ENCODE peak calls at places on chromosomes 6 and 20, in eight cellular contexts. X is vagina, Y is endodermal cell, L is IMR-90, E is neural progenitor cell, N is K562, H is gastrocnemius medialis, A is tibial nerve. C is an unnamed sample.

GRCh38 chr6:134636221-134636830 is 313.6 kb downstream of the ALDH8A1 start:
- DNase-seq in X (no peak), H (no peak), N (no peak), A (no peak), E (no peak), L (peak), Y (no peak), C (no peak)

GRCh38 chr20:3240776-3241363 is 1.9 kb upstream of the SLC4A11 start:
- DNase-seq in E (no peak), L (no peak), N (no peak), Y (no peak), A (no peak), H (no peak), X (no peak), C (no peak)

GRCh38 chr6:137717074-137718073 is 149.7 kb upstream of the TNFAIP3 start:
- DNase-seq in X (no peak), H (no peak), A (no peak), Y (no peak), L (no peak), E (no peak), N (no peak), C (no peak)

GRCh38 chr6:26033942-26034354 is 53.3 kb upstream of the HFE start:
- DNase-seq in X (no peak), L (no peak), E (peak), A (no peak), H (no peak), Y (peak), N (peak), C (no peak)

GRCh38 chr6:118999494-118999893 is 64.5 kb upstream of the MCM9 start:
- DNase-seq in A (no peak), N (no peak), H (no peak), X (no peak), L (no peak), Y (no peak), E (no peak), C (no peak)

GRCh38 chr6:157017861-157018260 is 240.7 kb downstream of the ARID1B start:
- DNase-seq in E (no peak), Y (no peak), L (peak), N (no peak), A (no peak), X (no peak), H (no peak), C (peak)

GRCh38 chr6:2780109-2780730 is 15.0 kb downstream of the WRNIP1 start:
- DNase-seq in H (no peak), L (no peak), Y (no peak), E (no peak), A (no peak), N (no peak), X (no peak), C (no peak)

GRCh38 chr6:20906938-20907337 is 372.7 kb downstream of the CDKAL1 start:
- DNase-seq in X (no peak), A (no peak), Y (no peak), L (peak), H (no peak), N (no peak), E (no peak), C (peak)

GRCh38 chr6:42352856-42353564 is 98.7 kb downstream of the TRERF1 start:
- DNase-seq in L (peak), Y (no peak), A (no peak), N (no peak), X (no peak), E (no peak), H (no peak), C (peak)

GRCh38 chr6:162442675-162443074 is 284.9 kb downstream of the PRKN start:
- DNase-seq in A (no peak), L (no peak), X (no peak), E (peak), Y (peak), H (no peak), N (peak), C (peak)

GRCh38 chr20:38286586-38287502 is 17.1 kb upstream of the BPI start:
- DNase-seq in X (no peak), Y (no peak), E (no peak), N (no peak), L (no peak), H (no peak), A (peak), C (no peak)

GRCh38 chr6:42618105-42618504 is 54.3 kb downstream of the UBR2 start:
- DNase-seq in E (no peak), H (no peak), A (no peak), X (no peak), L (no peak), N (no peak), Y (no peak), C (no peak)

GRCh38 chr6:17393335-17394191 is at the start of gene CAP2:
- DNase-seq in X (no peak), L (peak), N (no peak), A (no peak), H (peak), Y (peak), E (peak), C (no peak)
- H3K4me3 ChIP-seq in X (peak), L (peak), N (no peak), A (peak), H (peak), Y (peak), E (peak), C (peak)

DNA sequence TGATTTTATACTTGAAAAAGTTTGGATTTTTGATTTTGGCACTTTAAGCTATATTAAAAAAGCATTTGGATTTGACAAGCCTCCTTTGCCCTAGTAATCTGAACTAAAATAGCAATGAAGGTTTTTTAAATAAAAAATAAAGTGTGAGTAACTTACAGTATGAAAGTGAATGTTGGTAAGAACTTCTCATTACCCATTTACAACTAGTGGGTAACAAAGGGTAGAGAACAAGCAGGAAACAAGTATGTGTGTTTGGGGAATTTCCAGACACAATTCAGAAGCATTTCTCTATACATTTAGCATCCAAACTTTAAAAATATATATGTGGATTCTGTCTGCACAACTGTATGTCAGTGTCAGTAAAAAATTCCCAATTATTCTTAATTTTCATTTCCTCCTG is 2.9 kb downstream of the TMEM30A start:
- DNase-seq in H (no peak), X (no peak), L (no peak), Y (no peak), N (no peak), A (no peak), E (no peak), C (no peak)
- TF ChIP-seq CTCF in H (no peak), X (no peak), L (no peak), Y (no peak), N (no peak), A (no peak), E (no peak), C (no peak)

GRCh38 chr20:53447271-53447670 is 146.4 kb downstream of the ZNF217 start:
- DNase-seq in Y (no peak), E (no peak), X (no peak), N (no peak), H (no peak), A (no peak), L (no peak), C (no peak)
- H3K4me3 ChIP-seq in Y (no peak), E (no peak), X (no peak), N (no peak), H (no peak), A (no peak), L (no peak), C (no peak)

DNA sequence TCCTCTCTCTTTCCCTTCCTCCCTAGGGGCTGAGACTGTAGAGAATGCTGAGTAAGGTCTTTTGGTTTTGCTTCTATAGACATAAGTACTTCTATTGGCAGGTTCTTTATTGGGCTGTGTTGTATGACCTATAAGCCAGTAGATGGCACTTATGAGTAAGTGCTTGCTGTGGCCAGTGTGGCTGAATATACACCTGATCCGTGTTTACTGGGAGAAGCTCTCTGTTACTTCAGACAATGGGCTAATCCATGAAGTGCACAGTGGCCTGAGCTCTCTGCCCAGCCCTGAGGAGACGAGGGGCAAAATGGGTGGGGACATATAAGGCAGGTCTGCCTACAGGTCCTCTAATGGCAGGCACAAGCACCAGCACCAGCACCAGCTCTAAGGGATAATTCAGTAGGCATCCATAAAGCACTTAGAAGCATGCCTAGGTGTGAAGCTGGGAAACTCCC is 610.3 kb downstream of the RNF144B start:
- DNase-seq in E (peak), L (peak), A (no peak), X (no peak), N (peak), H (no peak), Y (peak), C (peak)
- TF ChIP-seq CTCF in E (peak), L (peak), A (peak), X (no peak), N (peak), H (no peak), Y (peak), C (peak)

DNA sequence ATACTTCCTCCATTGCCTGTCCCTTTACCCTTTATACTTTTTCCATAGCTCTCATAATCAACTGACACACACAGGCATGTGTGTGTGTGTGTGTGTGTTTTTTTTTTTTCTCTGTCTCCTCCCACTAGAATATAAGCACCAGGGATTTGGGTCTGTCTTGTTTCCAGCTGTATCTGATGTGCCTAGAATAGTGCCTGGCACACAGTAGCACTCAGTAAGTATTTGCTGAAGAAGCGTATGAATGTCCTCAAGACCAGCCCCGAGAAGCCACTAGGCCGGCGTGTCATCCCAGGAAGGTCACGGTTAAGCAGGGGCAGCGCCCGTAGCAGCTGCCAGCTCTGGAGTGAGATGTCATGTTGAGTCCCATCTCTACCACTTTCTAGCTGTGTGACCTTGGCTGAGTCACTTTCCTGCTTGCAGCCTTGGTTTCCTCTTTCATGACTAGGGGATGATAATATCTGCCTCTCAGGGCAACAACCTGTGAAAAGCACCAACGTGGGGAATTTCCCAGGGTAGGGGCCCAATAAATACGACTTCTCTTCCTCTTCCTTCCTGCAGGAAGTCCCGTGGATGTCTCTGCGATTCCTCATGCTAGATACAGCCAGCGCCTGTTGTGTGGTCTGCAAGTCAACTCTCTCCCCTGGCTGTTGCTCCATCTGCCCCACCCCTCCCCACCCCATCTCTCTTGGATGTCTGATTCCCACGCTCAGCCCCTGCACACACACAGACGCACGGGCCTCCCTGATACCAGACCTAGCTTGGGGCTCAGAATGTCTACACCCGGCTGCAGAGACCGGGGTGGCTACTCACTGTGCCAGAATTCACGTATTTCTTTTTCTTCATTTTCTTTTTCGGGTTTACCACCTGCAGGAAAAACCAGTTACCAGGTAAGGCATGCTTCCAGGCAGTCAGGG is 58.1 kb downstream of the RAB44 start:
- DNase-seq in L (peak), N (no peak), Y (no peak), A (no peak), X (no peak), E (no peak), H (no peak), C (peak)
- H3K4me3 ChIP-seq in L (no peak), N (no peak), Y (no peak), A (no peak), X (no peak), E (no peak), H (no peak), C (no peak)

GRCh38 chr20:52429029-52429428 is 237.4 kb upstream of the ZFP64 start:
- DNase-seq in H (no peak), A (no peak), N (no peak), L (no peak), X (no peak), Y (no peak), E (no peak), C (no peak)

GRCh38 chr20:52426856-52427255 is 235.3 kb upstream of the ZFP64 start:
- DNase-seq in X (no peak), H (no peak), A (no peak), E (no peak), L (no peak), Y (no peak), N (no peak), C (no peak)

GRCh38 chr20:52422574-52423463 is 231.2 kb upstream of the ZFP64 start:
- DNase-seq in E (no peak), H (no peak), A (no peak), Y (no peak), N (no peak), L (no peak), X (no peak), C (peak)

GRCh38 chr20:52427960-52428359 is 236.4 kb upstream of the ZFP64 start:
- DNase-seq in N (no peak), X (no peak), E (no peak), Y (no peak), A (no peak), H (no peak), L (no peak), C (no peak)

GRCh38 chr20:52425253-52425652 is 233.7 kb upstream of the ZFP64 start:
- DNase-seq in A (no peak), Y (no peak), N (peak), X (no peak), E (no peak), L (peak), H (no peak), C (peak)
- TF ChIP-seq CTCF in A (no peak), Y (no peak), N (no peak), X (no peak), E (no peak), L (no peak), H (no peak), C (no peak)

GRCh38 chr20:21105429-21106170 is 558 bp downstream of the LINC00237 start:
- DNase-seq in X (no peak), L (no peak), Y (peak), H (no peak), N (no peak), A (no peak), E (peak), C (no peak)
- H3K4me3 ChIP-seq in X (no peak), L (no peak), Y (peak), H (peak), N (no peak), A (peak), E (peak), C (no peak)

DNA sequence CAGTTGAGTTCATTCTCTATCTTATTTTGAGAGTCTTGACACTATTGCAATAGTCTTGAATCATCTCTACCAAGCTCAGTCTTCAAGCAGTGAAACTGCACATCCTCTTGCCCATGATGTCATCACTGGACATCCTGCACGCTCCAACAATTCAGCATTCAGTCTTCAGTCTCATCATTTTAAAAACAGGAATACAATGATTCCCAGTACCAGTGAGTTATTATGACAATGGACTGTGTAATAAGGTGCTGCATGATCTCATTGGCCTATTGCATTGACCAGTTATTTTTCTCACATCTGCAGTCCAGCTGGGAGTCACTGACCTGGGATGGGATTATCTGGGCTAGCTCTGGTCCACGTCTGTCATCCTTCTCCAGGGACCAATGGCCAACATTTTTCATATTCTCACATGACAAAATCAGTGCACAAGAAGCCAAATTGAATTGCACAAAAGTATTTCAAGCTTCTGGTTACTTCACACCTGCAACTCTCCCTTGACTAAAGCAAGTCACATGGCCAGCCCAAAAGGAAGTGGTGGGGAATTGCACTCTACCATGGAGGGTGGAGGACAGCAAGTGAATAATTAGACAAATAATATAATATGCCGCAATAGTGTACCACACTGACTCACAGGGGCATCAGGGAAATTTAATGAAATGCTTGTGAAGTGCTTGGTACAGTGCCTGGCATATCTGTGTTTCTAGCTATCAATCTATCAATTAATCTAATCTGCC is 6.4 kb upstream of the CST2 start:
- DNase-seq in Y (no peak), A (no peak), X (no peak), N (no peak), H (no peak), L (no peak), E (no peak), C (peak)
- TF ChIP-seq CTCF in Y (no peak), A (no peak), X (no peak), N (no peak), H (no peak), L (no peak), E (no peak), C (no peak)

GRCh38 chr6:1312444-1313363 is 806 bp downstream of the FOXQ1 start:
- DNase-seq in L (no peak), A (no peak), H (no peak), E (peak), N (no peak), X (no peak), Y (peak), C (no peak)

GRCh38 chr6:1310628-1311399 is 1.1 kb upstream of the FOXQ1 start:
- DNase-seq in A (no peak), E (peak), N (no peak), X (no peak), L (no peak), Y (peak), H (no peak), C (no peak)

GRCh38 chr6:1313364-1313754 is 1.5 kb downstream of the FOXQ1 start:
- DNase-seq in X (no peak), N (no peak), E (no peak), H (no peak), A (no peak), Y (no peak), L (no peak), C (no peak)

GRCh38 chr6:1312193-1312443 is 220 bp downstream of the FOXQ1 start:
- DNase-seq in Y (no peak), L (no peak), N (no peak), H (no peak), A (no peak), X (no peak), E (no peak), C (no peak)

GRCh38 chr6:1311400-1312192 is at the start of gene FOXQ1:
- DNase-seq in Y (peak), A (no peak), L (peak), E (peak), N (no peak), X (no peak), H (no peak), C (no peak)
- H3K4me3 ChIP-seq in Y (peak), A (peak), L (peak), E (peak), N (no peak), X (peak), H (peak), C (peak)

C was measured in fibroblast of mammary gland.